ENCODE peak calls at places on chromosome 3, in nine cellular contexts. E is cardiac fibroblast; Z is mucosa of descending colon; T is psoas muscle; D is lower lobe of right lung; O is left lung; G is CD4-positive, CD25-positive, alpha-beta regulatory T cell; Y is tibial nerve; H is HCT116. S is an unnamed sample.

GRCh38 chr3:112365035-112365434 is 32.1 kb downstream of the CD200 start:
- DNase-seq in E (no peak), Z (no peak), T (no peak), D (no peak), O (no peak), G (no peak), Y (no peak), H (no peak), S (no peak)

GRCh38 chr3:4726549-4726948 is 233.4 kb downstream of the ITPR1 start:
- DNase-seq in E (no peak), Z (no peak), T (no peak), D (no peak), O (no peak), G (no peak), Y (no peak), H (no peak), S (no peak)

GRCh38 chr3:59185586-59186381 is 136.0 kb upstream of the CFAP20DC start:
- DNase-seq in E (peak; percentile 2), Z (no peak), T (no peak), D (no peak), O (no peak), G (no peak), Y (no peak), H (no peak), S (no peak)

GRCh38 chr3:33392703-33393125 is 47.5 kb downstream of the UBP1 start:
- DNase-seq in E (peak; percentile 76), Z (no peak), T (no peak), D (no peak), O (no peak), G (no peak), Y (no peak), H (peak; percentile 53), S (no peak)

GRCh38 chr3:66039590-66039887 is 821 bp upstream of the MAGI1 start:
- DNase-seq in E (peak; percentile 58), Z (peak; percentile 55), T (peak; percentile 38), D (peak; percentile 64), O (peak; percentile 36), G (no peak), Y (no peak), H (no peak), S (no peak)

GRCh38 chr3:71780430-71780829 is 4.5 kb downstream of the PROK2 start:
- DNase-seq in E (no peak), Z (no peak), T (no peak), D (no peak), O (no peak), G (no peak), Y (no peak), H (no peak), S (no peak)

GRCh38 chr3:150410311-150411105 is 2.4 kb downstream of the TSC22D2 start:
- DNase-seq in E (peak; percentile 45), Z (peak; percentile 52), T (peak; percentile 39), D (peak; percentile 71), O (peak; percentile 52), G (peak; percentile 6), Y (no peak), H (no peak), S (no peak)

GRCh38 chr3:161371441-161372320 is at the start of gene SPTSSB:
- DNase-seq in E (peak; percentile 13), Z (peak; percentile 38), T (peak; percentile 16), D (peak; percentile 52), O (peak; percentile 54), G (peak; percentile 2), Y (no peak), H (peak; percentile 78), S (no peak)

GRCh38 chr3:107981471-107982111 is 109.2 kb downstream of the CD47 start:
- DNase-seq in E (peak; percentile 61), Z (no peak), T (peak; percentile 28), D (peak; percentile 45), O (peak; percentile 53), G (no peak), Y (no peak), H (no peak), S (no peak)

GRCh38 chr3:100089802-100090668 is 24.3 kb downstream of the FILIP1L start:
- DNase-seq in E (peak; percentile 67), Z (peak; percentile 27), T (peak; percentile 37), D (no peak), O (no peak), G (no peak), Y (no peak), H (peak; percentile 16), S (no peak)

GRCh38 chr3:156413293-156413912 is 141.5 kb downstream of the SSR3 start:
- DNase-seq in E (peak; percentile 13), Z (no peak), T (no peak), D (no peak), O (no peak), G (no peak), Y (no peak), H (no peak), S (no peak)

GRCh38 chr3:156418428-156418827 is 136.5 kb downstream of the SSR3 start:
- DNase-seq in E (no peak), Z (no peak), T (no peak), D (no peak), O (no peak), G (no peak), Y (no peak), H (no peak), S (no peak)

GRCh38 chr3:156417733-156418132 is 137.2 kb downstream of the SSR3 start:
- DNase-seq in E (no peak), Z (no peak), T (no peak), D (no peak), O (no peak), G (no peak), Y (no peak), H (no peak), S (no peak)

GRCh38 chr3:156412600-156412999 is 142.3 kb downstream of the SSR3 start:
- DNase-seq in E (no peak), Z (no peak), T (no peak), D (no peak), O (no peak), G (no peak), Y (no peak), H (no peak), S (no peak)

GRCh38 chr3:156416846-156417581 is 137.9 kb downstream of the SSR3 start:
- DNase-seq in E (no peak), Z (no peak), T (no peak), D (no peak), O (no peak), G (no peak), Y (no peak), H (no peak), S (no peak)
- H3K4me3 ChIP-seq in E (no peak overlapping the region), Z (no peak overlapping the region), T (no peak overlapping the region), D (no peak overlapping the region), O (no peak overlapping the region), G (no peak overlapping the region), Y (no peak overlapping the region), H (no peak overlapping the region), S (no peak overlapping the region)

GRCh38 chr3:122642935-122643334 is 37.7 kb upstream of the PARP14 start:
- DNase-seq in E (no peak), Z (no peak), T (no peak), D (no peak), O (no peak), G (no peak), Y (no peak), H (no peak), S (peak; percentile 94)

GRCh38 chr3:122640437-122640999 is 40.1 kb upstream of the PARP14 start:
- DNase-seq in E (no peak), Z (no peak), T (no peak), D (no peak), O (no peak), G (no peak), Y (no peak), H (no peak), S (no peak)

GRCh38 chr3:122646146-122646988 is 34.3 kb upstream of the PARP14 start:
- DNase-seq in E (no peak), Z (no peak), T (no peak), D (no peak), O (no peak), G (no peak), Y (no peak), H (no peak), S (no peak)
- H3K4me3 ChIP-seq in E (no peak overlapping the region), Z (no peak overlapping the region), T (peak overlapping the region; percentile 33), D (no peak overlapping the region), O (no peak overlapping the region), G (peak overlapping the region; percentile 86), Y (no peak overlapping the region), H (no peak overlapping the region), S (no peak overlapping the region)

GRCh38 chr3:177193706-177194268 is 3.5 kb downstream of the TBL1XR1 start:
- DNase-seq in E (no peak), Z (no peak), T (no peak), D (no peak), O (no peak), G (no peak), Y (no peak), H (no peak), S (no peak)
- H3K4me3 ChIP-seq in E (peak overlapping the region; percentile 6), Z (no peak overlapping the region), T (no peak overlapping the region), D (peak overlapping the region; percentile 74), O (no peak overlapping the region), G (peak overlapping the region; percentile 98), Y (no peak overlapping the region), H (no peak overlapping the region), S (peak overlapping the region; percentile 95)

GRCh38 chr3:188635258-188636038 is 481.5 kb downstream of the LPP start:
- DNase-seq in E (peak; percentile 69), Z (no peak), T (no peak), D (no peak), O (no peak), G (no peak), Y (no peak), H (no peak), S (no peak)

GRCh38 chr3:188627652-188628051 is 473.7 kb downstream of the LPP start:
- DNase-seq in E (peak; percentile 26), Z (no peak), T (no peak), D (no peak), O (no peak), G (no peak), Y (no peak), H (peak; percentile 35), S (no peak)

GRCh38 chr3:188633206-188633605 is 479.2 kb downstream of the LPP start:
- DNase-seq in E (no peak), Z (no peak), T (no peak), D (no peak), O (no peak), G (no peak), Y (no peak), H (no peak), S (no peak)

GRCh38 chr3:188634285-188634684 is 480.3 kb downstream of the LPP start:
- DNase-seq in E (no peak), Z (no peak), T (no peak), D (no peak), O (no peak), G (no peak), Y (no peak), H (no peak), S (no peak)

DNA sequence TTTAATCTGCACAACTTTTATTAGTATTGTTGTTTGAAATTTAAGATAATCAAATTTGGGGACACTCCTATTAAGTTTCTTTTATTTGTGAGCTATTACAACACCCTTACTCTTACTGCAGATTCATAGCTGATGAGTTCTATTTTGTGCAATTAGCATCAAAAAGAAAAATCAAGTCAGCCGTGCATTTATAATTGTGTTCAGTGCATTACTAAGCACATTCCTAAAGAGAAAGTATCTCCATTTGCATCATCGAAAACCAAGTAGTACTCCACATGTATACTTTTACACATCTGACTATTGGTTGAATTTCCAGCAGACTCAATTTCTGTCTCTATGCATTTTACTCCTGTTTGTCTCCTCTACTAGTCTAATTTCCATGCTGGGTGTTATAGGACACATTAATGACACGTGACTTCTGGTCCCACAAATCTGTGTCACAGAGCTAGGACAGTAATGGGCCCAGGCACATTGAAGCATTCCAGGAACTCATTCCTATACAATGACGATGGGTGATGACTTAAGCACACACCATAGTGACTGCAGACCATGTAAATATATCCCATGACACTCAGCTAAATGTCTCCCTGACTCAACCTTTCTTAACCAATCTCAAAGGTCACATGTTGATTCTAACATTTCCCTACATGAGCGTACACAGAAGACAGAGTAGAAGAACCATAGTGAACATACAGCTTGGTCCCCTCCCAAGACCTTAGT is 477.5 kb downstream of the LPP start:
- DNase-seq in E (peak; percentile 26), Z (no peak), T (no peak), D (no peak), O (no peak), G (no peak), Y (no peak), H (no peak), S (peak; percentile 35)
- H3K4me3 ChIP-seq in E (no peak overlapping the region), Z (no peak overlapping the region), T (no peak overlapping the region), D (no peak overlapping the region), O (no peak overlapping the region), G (no peak overlapping the region), Y (no peak overlapping the region), H (no peak overlapping the region), S (no peak overlapping the region)